ENCODE peak calls at places on chromosomes 3 and 15, in four cellular contexts. J is sciatic nerve; G is left lung; I is stimulated activated naive CD8-positive, alpha-beta T cell treated with anti-CD3 and anti-CD28 coated beads, Interleukin-15, Interleukin-2, amounts not matched to agents 100 U/mL and 50 U/mL, for 24 hours. U is an unnamed sample.

GRCh38 chr15:89551502-89551901 is 23.8 kb upstream of the TICRR start:
- ATAC-seq in J (no peak), I (peak; percentile 40), G (no peak), U (peak; percentile 60)

GRCh38 chr15:77094397-77095030 is 23.6 kb upstream of the TSPAN3 start:
- ATAC-seq in I (no peak), J (no peak), G (no peak), U (no peak)

GRCh38 chr3:139758654-139759291 is 81.0 kb upstream of the NMNAT3 start:
- ATAC-seq in J (no peak), I (no peak), G (no peak), U (no peak)

GRCh38 chr3:48432411-48433371 is 2.8 kb upstream of the PLXNB1 start:
- ATAC-seq in G (no peak), I (no peak), J (no peak), U (peak; percentile 48)

GRCh38 chr3:12878026-12878636 is 36.8 kb upstream of the RPL32 start:
- ATAC-seq in G (no peak), I (no peak), J (no peak), U (no peak)

GRCh38 chr15:70605606-70606410 is 157.6 kb downstream of the UACA start:
- ATAC-seq in G (peak; percentile 75), I (no peak), J (peak; percentile 88), U (no peak)

GRCh38 chr15:74432271-74432967 is 1.3 kb downstream of the SEMA7A start:
- ATAC-seq in G (no peak), J (no peak), I (no peak), U (no peak)

GRCh38 chr3:183583331-183584245 is 28.1 kb upstream of the KLHL6 start:
- ATAC-seq in J (peak; percentile 31), I (no peak), G (no peak), U (no peak)

GRCh38 chr15:42088801-42089640 is 5.3 kb downstream of the PLA2G4D start:
- ATAC-seq in G (no peak), I (no peak), J (no peak), U (no peak)

GRCh38 chr15:90860450-90860849 is 7.9 kb upstream of the FURIN start:
- ATAC-seq in G (no peak), J (no peak), I (no peak), U (no peak)

GRCh38 chr3:194938845-194939531 is 253.3 kb downstream of the FAM43A start:
- ATAC-seq in J (peak; percentile 29), I (no peak), G (no peak), U (no peak)

GRCh38 chr3:155886915-155887314 is 16.5 kb downstream of the GMPS start:
- ATAC-seq in I (peak; percentile 9), J (no peak), G (no peak), U (no peak)

GRCh38 chr15:29849218-29849617 is 26.9 kb upstream of the TJP1 start:
- ATAC-seq in J (no peak), G (no peak), I (no peak), U (no peak)

GRCh38 chr3:111473550-111473949 is 68.4 kb upstream of the CD96 start:
- ATAC-seq in G (no peak), I (no peak), J (no peak), U (no peak)

GRCh38 chr15:70014860-70015490 is 82.7 kb downstream of the TLE3 start:
- ATAC-seq in J (no peak), I (peak; percentile 19), G (no peak), U (peak; percentile 68)

GRCh38 chr3:5497497-5497896 is 310.0 kb downstream of the EDEM1 start:
- ATAC-seq in G (no peak), I (no peak), J (no peak), U (no peak)

GRCh38 chr3:112061152-112061551 is 25.0 kb upstream of the C3orf52 start:
- ATAC-seq in I (no peak), G (peak; percentile 62), J (no peak), U (no peak)